ENCODE peak calls at places on chromosomes 12 and 14, in four cellular contexts. One of them, this sample, is unnamed.
A peak's percentile ranks its signal among the peaks of the same experiment; 100 is the strongest.

GRCh38 chr14:64971890-64972785 is at the start of gene RAB15:
- DNase-seq in MM.1S: no peak
- DNase-seq in cardiac muscle cell: peak; percentile 74
- DNase-seq in fibroblast of the aortic adventitia: no peak
- DNase-seq in this sample: peak; percentile 56

GRCh38 chr14:95774265-95775160 is 60.6 kb upstream of the TCL1A start:
- DNase-seq in fibroblast of the aortic adventitia: peak; percentile 61
- DNase-seq in cardiac muscle cell: peak; percentile 61
- DNase-seq in MM.1S: peak; percentile 41
- DNase-seq in this sample: peak; percentile 31

GRCh38 chr14:70907996-70908917 is 998 bp downstream of the PCNX1 start:
- DNase-seq in fibroblast of the aortic adventitia: peak; percentile 81
- DNase-seq in cardiac muscle cell: peak; percentile 62
- DNase-seq in MM.1S: peak; percentile 20
- DNase-seq in this sample: peak; percentile 64

GRCh38 chr12:32115404-32116104 is 8.9 kb downstream of the BICD1 start:
- DNase-seq in MM.1S: no peak
- DNase-seq in fibroblast of the aortic adventitia: peak; percentile 99
- DNase-seq in cardiac muscle cell: no peak
- DNase-seq in this sample: no peak

GRCh38 chr12:43029971-43030370 is 440.4 kb upstream of the PRICKLE1 start:
- DNase-seq in MM.1S: no peak
- DNase-seq in cardiac muscle cell: no peak
- DNase-seq in fibroblast of the aortic adventitia: peak; percentile 22
- DNase-seq in this sample: no peak

GRCh38 chr14:73344304-73344703 is 107.0 kb downstream of the PAPLN start:
- DNase-seq in cardiac muscle cell: no peak
- DNase-seq in MM.1S: no peak
- DNase-seq in fibroblast of the aortic adventitia: peak; percentile 12
- DNase-seq in this sample: no peak

GRCh38 chr12:90013409-90013808 is 304.8 kb upstream of the ATP2B1 start:
- DNase-seq in MM.1S: no peak
- DNase-seq in cardiac muscle cell: no peak
- DNase-seq in fibroblast of the aortic adventitia: no peak
- DNase-seq in this sample: no peak

GRCh38 chr14:97319691-97320090 is 522.5 kb downstream of the VRK1 start:
- DNase-seq in MM.1S: no peak
- DNase-seq in fibroblast of the aortic adventitia: no peak
- DNase-seq in cardiac muscle cell: no peak
- DNase-seq in this sample: no peak

GRCh38 chr12:124564232-124564958 is 3.0 kb downstream of the NCOR2 start:
- DNase-seq in cardiac muscle cell: peak; percentile 43
- DNase-seq in fibroblast of the aortic adventitia: no peak
- DNase-seq in MM.1S: no peak
- DNase-seq in this sample: no peak

GRCh38 chr12:54428050-54429013 is 9.3 kb upstream of the ITGA5 start:
- DNase-seq in fibroblast of the aortic adventitia: peak; percentile 70
- DNase-seq in cardiac muscle cell: no peak
- DNase-seq in MM.1S: no peak
- DNase-seq in this sample: no peak

GRCh38 chr12:42361909-42362706 is 36.1 kb downstream of the PPHLN1 start:
- DNase-seq in fibroblast of the aortic adventitia: peak; percentile 4
- DNase-seq in MM.1S: no peak
- DNase-seq in cardiac muscle cell: no peak
- DNase-seq in this sample: no peak

GRCh38 chr12:130452546-130452945 is 114.9 kb downstream of the PIWIL1 start:
- DNase-seq in fibroblast of the aortic adventitia: no peak
- DNase-seq in cardiac muscle cell: no peak
- DNase-seq in MM.1S: no peak
- DNase-seq in this sample: no peak

GRCh38 chr14:89720076-89720687 is 234.3 kb downstream of the EFCAB11 start:
- DNase-seq in cardiac muscle cell: no peak
- DNase-seq in fibroblast of the aortic adventitia: no peak
- DNase-seq in MM.1S: no peak
- DNase-seq in this sample: peak; percentile 40

GRCh38 chr12:6044082-6044481 is 80.4 kb downstream of the VWF start:
- DNase-seq in MM.1S: no peak
- DNase-seq in cardiac muscle cell: no peak
- DNase-seq in fibroblast of the aortic adventitia: no peak
- DNase-seq in this sample: no peak

GRCh38 chr12:98814254-98814653 is 169.2 kb downstream of the APAF1 start:
- DNase-seq in MM.1S: no peak
- DNase-seq in cardiac muscle cell: no peak
- DNase-seq in fibroblast of the aortic adventitia: peak; percentile 19
- DNase-seq in this sample: no peak

GRCh38 chr12:93165384-93165932 is 212.3 kb upstream of the NUDT4 start:
- DNase-seq in MM.1S: no peak
- DNase-seq in cardiac muscle cell: no peak
- DNase-seq in fibroblast of the aortic adventitia: no peak
- DNase-seq in this sample: no peak

GRCh38 chr14:51871846-51872245 is 11.4 kb downstream of the GNG2 start:
- DNase-seq in MM.1S: no peak
- DNase-seq in fibroblast of the aortic adventitia: no peak
- DNase-seq in cardiac muscle cell: no peak
- DNase-seq in this sample: no peak

GRCh38 chr14:104558231-104559042 is 21.1 kb upstream of the C14orf180 start:
- DNase-seq in fibroblast of the aortic adventitia: no peak
- DNase-seq in MM.1S: no peak
- DNase-seq in cardiac muscle cell: no peak
- DNase-seq in this sample: no peak

GRCh38 chr12:56437430-56438176 is 11.6 kb downstream of the TIMELESS start:
- DNase-seq in cardiac muscle cell: no peak
- DNase-seq in fibroblast of the aortic adventitia: no peak
- DNase-seq in MM.1S: no peak
- DNase-seq in this sample: no peak

GRCh38 chr14:60179296-60179924 is 14.2 kb upstream of the DHRS7 start:
- DNase-seq in cardiac muscle cell: no peak
- DNase-seq in fibroblast of the aortic adventitia: peak; percentile 56
- DNase-seq in MM.1S: no peak
- DNase-seq in this sample: no peak

GRCh38 chr12:49646871-49647270 is 23.5 kb downstream of the PRPF40B start:
- DNase-seq in cardiac muscle cell: no peak
- DNase-seq in MM.1S: no peak
- DNase-seq in fibroblast of the aortic adventitia: no peak
- DNase-seq in this sample: no peak

GRCh38 chr12:8989425-8989824 is at the start of gene KLRG1:
- DNase-seq in fibroblast of the aortic adventitia: no peak
- DNase-seq in MM.1S: no peak
- DNase-seq in cardiac muscle cell: no peak
- DNase-seq in this sample: peak; percentile 57

GRCh38 chr12:124321040-124321481 is 26.2 kb downstream of the RFLNA start:
- DNase-seq in MM.1S: peak; percentile 21
- DNase-seq in fibroblast of the aortic adventitia: peak; percentile 51
- DNase-seq in cardiac muscle cell: peak; percentile 50
- DNase-seq in this sample: no peak

GRCh38 chr12:53958128-53958527 is 3.4 kb downstream of the HOXC12 start:
- DNase-seq in cardiac muscle cell: no peak
- DNase-seq in fibroblast of the aortic adventitia: no peak
- DNase-seq in MM.1S: no peak
- DNase-seq in this sample: no peak

GRCh38 chr12:120181991-120182631 is 12.4 kb downstream of the GCN1 start:
- DNase-seq in cardiac muscle cell: no peak
- DNase-seq in MM.1S: no peak
- DNase-seq in fibroblast of the aortic adventitia: peak; percentile 48
- DNase-seq in this sample: no peak

GRCh38 chr14:100213587-100213955 is 25.4 kb upstream of the YY1 start:
- DNase-seq in MM.1S: no peak
- DNase-seq in cardiac muscle cell: no peak
- DNase-seq in fibroblast of the aortic adventitia: no peak
- DNase-seq in this sample: no peak

GRCh38 chr12:21483531-21483930 is 17.9 kb downstream of the RECQL start:
- DNase-seq in MM.1S: peak; percentile 80
- DNase-seq in cardiac muscle cell: no peak
- DNase-seq in fibroblast of the aortic adventitia: no peak
- DNase-seq in this sample: no peak

GRCh38 chr12:117054279-117054678 is 44.9 kb downstream of the TESC start:
- DNase-seq in MM.1S: no peak
- DNase-seq in fibroblast of the aortic adventitia: no peak
- DNase-seq in cardiac muscle cell: no peak
- DNase-seq in this sample: no peak

GRCh38 chr14:71720978-71721624 is 211.1 kb upstream of the RGS6 start:
- DNase-seq in MM.1S: no peak
- DNase-seq in cardiac muscle cell: peak; percentile 35
- DNase-seq in fibroblast of the aortic adventitia: peak; percentile 89
- DNase-seq in this sample: no peak

GRCh38 chr12:106782619-106783018 is 8.1 kb downstream of the RIC8B start:
- DNase-seq in MM.1S: no peak
- DNase-seq in fibroblast of the aortic adventitia: no peak
- DNase-seq in cardiac muscle cell: no peak
- DNase-seq in this sample: no peak

GRCh38 chr12:132329036-132329738 is at the start of gene GALNT9:
- DNase-seq in cardiac muscle cell: peak; percentile 78
- DNase-seq in fibroblast of the aortic adventitia: no peak
- DNase-seq in MM.1S: no peak
- DNase-seq in this sample: no peak

GRCh38 chr14:35406090-35406489 is 1.5 kb upstream of the NFKBIA start:
- DNase-seq in fibroblast of the aortic adventitia: no peak
- DNase-seq in cardiac muscle cell: no peak
- DNase-seq in MM.1S: no peak
- DNase-seq in this sample: no peak

GRCh38 chr12:11716794-11717532 is 67.5 kb downstream of the ETV6 start:
- DNase-seq in cardiac muscle cell: no peak
- DNase-seq in fibroblast of the aortic adventitia: no peak
- DNase-seq in MM.1S: no peak
- DNase-seq in this sample: no peak

GRCh38 chr12:79997115-79997805 is 62.4 kb upstream of the PPP1R12A start:
- DNase-seq in MM.1S: peak; percentile 48
- DNase-seq in cardiac muscle cell: no peak
- DNase-seq in fibroblast of the aortic adventitia: peak; percentile 30
- DNase-seq in this sample: no peak

GRCh38 chr12:52344111-52344510 is 22.9 kb upstream of the KRT83 start:
- DNase-seq in fibroblast of the aortic adventitia: no peak
- DNase-seq in cardiac muscle cell: no peak
- DNase-seq in MM.1S: no peak
- DNase-seq in this sample: no peak

GRCh38 chr14:53531151-53531550 is 378.0 kb upstream of the DDHD1 start:
- DNase-seq in fibroblast of the aortic adventitia: no peak
- DNase-seq in cardiac muscle cell: no peak
- DNase-seq in MM.1S: no peak
- DNase-seq in this sample: no peak

GRCh38 chr14:63100597-63100996 is 55.3 kb upstream of the KCNH5 start:
- DNase-seq in MM.1S: no peak
- DNase-seq in cardiac muscle cell: no peak
- DNase-seq in fibroblast of the aortic adventitia: no peak
- DNase-seq in this sample: no peak
- H3K4me3 ChIP-seq in MM.1S: no peak overlapping the region
- H3K4me3 ChIP-seq in cardiac muscle cell: no peak overlapping the region
- H3K4me3 ChIP-seq in fibroblast of the aortic adventitia: no peak overlapping the region
- H3K4me3 ChIP-seq in this sample: no peak overlapping the region

GRCh38 chr12:128367961-128368360 is 101.0 kb downstream of the TMEM132C start:
- DNase-seq in fibroblast of the aortic adventitia: no peak
- DNase-seq in MM.1S: no peak
- DNase-seq in cardiac muscle cell: no peak
- DNase-seq in this sample: no peak

GRCh38 chr12:128365032-128365431 is 98.1 kb downstream of the TMEM132C start:
- DNase-seq in cardiac muscle cell: no peak
- DNase-seq in MM.1S: no peak
- DNase-seq in fibroblast of the aortic adventitia: no peak
- DNase-seq in this sample: no peak

GRCh38 chr12:128365831-128366231 is 98.9 kb downstream of the TMEM132C start:
- DNase-seq in MM.1S: no peak
- DNase-seq in fibroblast of the aortic adventitia: no peak
- DNase-seq in cardiac muscle cell: peak; percentile 46
- DNase-seq in this sample: no peak
- H3K4me3 ChIP-seq in MM.1S: no peak overlapping the region
- H3K4me3 ChIP-seq in fibroblast of the aortic adventitia: no peak overlapping the region
- H3K4me3 ChIP-seq in cardiac muscle cell: peak overlapping the region; percentile 14
- H3K4me3 ChIP-seq in this sample: no peak overlapping the region

DNA sequence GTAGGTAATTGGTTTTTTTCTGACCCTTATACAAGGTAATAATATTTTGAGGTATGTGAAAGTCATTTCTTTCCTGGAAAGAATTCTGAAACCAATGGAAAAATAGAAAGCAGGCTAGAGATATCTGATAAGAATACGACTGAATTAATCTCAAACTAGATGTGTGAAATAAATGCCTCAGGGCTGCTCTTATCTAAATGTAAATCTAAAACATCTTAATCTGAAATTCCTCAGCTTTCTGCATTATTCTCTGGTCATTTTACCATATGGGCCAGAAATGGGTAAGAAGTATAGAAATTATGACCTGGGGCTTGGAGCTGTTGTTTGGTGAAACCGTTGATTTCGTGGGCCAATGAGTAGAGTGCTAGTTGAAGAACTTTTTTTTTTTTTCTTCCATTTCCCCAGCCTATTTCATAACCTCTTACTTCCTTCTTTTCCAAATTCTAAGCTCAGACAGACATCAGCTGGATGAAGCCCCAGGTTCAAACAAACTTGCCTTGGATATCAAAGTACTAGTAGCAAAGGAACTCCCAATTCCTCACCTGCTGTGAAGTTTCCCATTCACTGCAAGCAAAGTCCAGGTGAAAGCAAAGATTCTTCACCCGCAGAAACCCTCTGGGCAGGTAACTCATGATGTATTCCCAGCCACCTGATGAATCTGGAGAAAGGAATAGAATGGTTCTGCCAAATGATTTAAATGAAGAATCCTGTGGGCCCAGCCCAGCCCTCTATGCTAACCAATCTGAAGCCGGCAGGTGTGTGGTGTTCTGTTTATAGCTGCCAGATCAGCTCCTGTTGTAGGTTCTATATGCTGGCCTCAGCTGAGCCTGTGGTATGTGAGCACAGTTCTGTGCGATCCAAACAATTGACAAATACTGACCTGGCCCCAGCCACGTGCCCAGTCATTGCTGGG is 9.7 kb upstream of the FOS start:
- DNase-seq in cardiac muscle cell: no peak
- DNase-seq in fibroblast of the aortic adventitia: no peak
- DNase-seq in MM.1S: no peak
- DNase-seq in this sample: no peak
- H3K4me3 ChIP-seq in cardiac muscle cell: no peak overlapping the region
- H3K4me3 ChIP-seq in fibroblast of the aortic adventitia: no peak overlapping the region
- H3K4me3 ChIP-seq in MM.1S: no peak overlapping the region
- H3K4me3 ChIP-seq in this sample: no peak overlapping the region

GRCh38 chr14:22888662-22889061 is 5.6 kb downstream of the REM2 start:
- DNase-seq in MM.1S: peak; percentile 55
- DNase-seq in fibroblast of the aortic adventitia: no peak
- DNase-seq in cardiac muscle cell: no peak
- DNase-seq in this sample: peak; percentile 46
- H3K4me3 ChIP-seq in MM.1S: no peak overlapping the region
- H3K4me3 ChIP-seq in fibroblast of the aortic adventitia: no peak overlapping the region
- H3K4me3 ChIP-seq in cardiac muscle cell: no peak overlapping the region
- H3K4me3 ChIP-seq in this sample: no peak overlapping the region

GRCh38 chr12:92035477-92035876 is 110.2 kb downstream of the BTG1 start:
- DNase-seq in cardiac muscle cell: no peak
- DNase-seq in fibroblast of the aortic adventitia: no peak
- DNase-seq in MM.1S: no peak
- DNase-seq in this sample: no peak
- H3K4me3 ChIP-seq in cardiac muscle cell: no peak overlapping the region
- H3K4me3 ChIP-seq in fibroblast of the aortic adventitia: no peak overlapping the region
- H3K4me3 ChIP-seq in MM.1S: peak overlapping the region; percentile 64
- H3K4me3 ChIP-seq in this sample: no peak overlapping the region

This sample was measured in CD4-positive, alpha-beta memory T cell.